ENCODE peak calls at places on chromosome 6, in five cellular contexts. J is NCI-H1417, I is T-helper 2 cell, L is AG10803, E is D721Med. Y is an unnamed sample.

GRCh38 chr6:21992178-21992967 is 304.5 kb downstream of the PRL start:
- DNase-seq in E (peak), L (peak), J (no peak), I (peak), Y (no peak)

GRCh38 chr6:142821860-142822259 is 123.1 kb downstream of the HIVEP2 start:
- DNase-seq in I (no peak), J (no peak), E (no peak), L (peak), Y (no peak)

GRCh38 chr6:16982827-16983226 is 119.0 kb upstream of the STMND1 start:
- DNase-seq in L (peak), E (no peak), J (no peak), I (no peak), Y (no peak)

GRCh38 chr6:16104624-16105023 is 24.3 kb upstream of the MYLIP start:
- DNase-seq in J (no peak), I (no peak), E (no peak), L (no peak), Y (no peak)

GRCh38 chr6:12318749-12319148 is 28.6 kb downstream of the EDN1 start:
- DNase-seq in E (no peak), L (no peak), J (no peak), I (no peak), Y (no peak)

GRCh38 chr6:97394160-97394748 is 111.2 kb upstream of the MMS22L start:
- DNase-seq in J (peak), L (peak), E (no peak), I (peak), Y (peak)

GRCh38 chr6:149961728-149962425 is 1.9 kb upstream of the ULBP1 start:
- DNase-seq in E (no peak), L (peak), I (peak), J (peak), Y (no peak)

GRCh38 chr6:38750968-38751615 is 36.0 kb downstream of the DNAH8 start:
- DNase-seq in I (no peak), E (no peak), L (no peak), J (no peak), Y (no peak)

GRCh38 chr6:119647309-119647708 is 297.7 kb upstream of the MAN1A1 start:
- DNase-seq in I (no peak), E (no peak), J (no peak), L (peak), Y (no peak)

GRCh38 chr6:16684195-16684689 is 77.0 kb downstream of the ATXN1 start:
- DNase-seq in E (no peak), L (no peak), J (no peak), I (no peak), Y (no peak)

GRCh38 chr6:1473166-1473565 is 83.8 kb downstream of the FOXF2 start:
- DNase-seq in J (no peak), E (no peak), L (no peak), I (no peak), Y (no peak)

GRCh38 chr6:54428437-54428836 is 120.2 kb downstream of the TINAG start:
- DNase-seq in L (no peak), E (no peak), J (no peak), I (no peak), Y (no peak)

Y was measured in NCI-H774.